ENCODE peak calls at places on chromosomes 4 and X, in ten cellular contexts. D is activated CD8-positive, alpha-beta memory T cell treated with anti-CD3 and anti-CD28 coated beads, Interleukin-2, amount 50 U/mL, for 48 hours; M is stimulated activated CD8-positive, alpha-beta memory T cell treated with anti-CD3 and anti-CD28 coated beads, Interleukin-4, amount 100 ng/mL, for 24 hours; Y is KG1; J is activated CD4-positive, alpha-beta memory T cell treated with anti-CD3 and anti-CD28 coated beads, Interleukin-2, amount 10 ng/mL, durations not matched to agents 7 days and 5 days; X is A172; I is aorta; T is progenitor cell of endocrine pancreas; N is AG04450; Q is T-helper 2 cell. H is an unnamed sample.

GRCh38 chr4:181957088-181957487 is 286.1 kb upstream of the TENM3 start:
- DNase-seq in D (no peak), M (no peak), Y (no peak), J (no peak), X (peak), I (peak), T (no peak), N (peak), Q (no peak), H (no peak)

GRCh38 chr4:184826315-184827266 is 823 bp upstream of the ACSL1 start:
- DNase-seq in D (no peak), M (peak), Y (no peak), J (peak), X (no peak), I (peak), T (no peak), N (no peak), Q (peak), H (no peak)

GRCh38 chrX:102744307-102744706 is 23.8 kb downstream of the GPRASP3 start:
- DNase-seq in D (no peak), M (no peak), Y (no peak), J (no peak), X (no peak), I (no peak), T (no peak), N (no peak), Q (no peak), H (no peak)

GRCh38 chrX:107429090-107429489 is 20.4 kb upstream of the FRMPD3 start:
- DNase-seq in D (no peak), M (no peak), Y (no peak), J (peak), X (peak), I (no peak), T (no peak), N (no peak), Q (peak), H (no peak)

GRCh38 chrX:19800821-19801220 is 86.6 kb downstream of the SH3KBP1 start:
- DNase-seq in D (no peak), M (no peak), Y (no peak), J (no peak), X (no peak), I (no peak), T (no peak), N (no peak), Q (no peak), H (no peak)

GRCh38 chr4:185201983-185202962 is 1.5 kb downstream of the CFAP97 start:
- DNase-seq in D (no peak), M (no peak), Y (no peak), J (peak), X (peak), I (no peak), T (no peak), N (no peak), Q (peak), H (no peak)

GRCh38 chr4:185096032-185096653 is 46.9 kb upstream of the SLC25A4 start:
- DNase-seq in D (no peak), M (no peak), Y (no peak), J (no peak), X (peak), I (no peak), T (no peak), N (no peak), Q (no peak), H (no peak)

GRCh38 chr4:17309567-17310268 is 202.2 kb downstream of the QDPR start:
- DNase-seq in D (no peak), M (no peak), Y (no peak), J (no peak), X (no peak), I (no peak), T (no peak), N (no peak), Q (no peak), H (no peak)

GRCh38 chr4:139524062-139524631 is 31.9 kb downstream of the SETD7 start:
- DNase-seq in D (no peak), M (no peak), Y (no peak), J (no peak), X (no peak), I (no peak), T (no peak), N (no peak), Q (no peak), H (no peak)

GRCh38 chr4:77158487-77158861 is 1.5 kb downstream of the CCNG2 start:
- DNase-seq in D (no peak), M (no peak), Y (no peak), J (no peak), X (no peak), I (no peak), T (no peak), N (no peak), Q (no peak), H (no peak)

GRCh38 chr4:126530996-126531585 is 1101.7 kb upstream of the INTU start:
- DNase-seq in D (no peak), M (no peak), Y (no peak), J (no peak), X (no peak), I (no peak), T (no peak), N (no peak), Q (no peak), H (no peak)